ENCODE peak calls at places on chromosomes 1 and 21, in four cellular contexts. X is ovary, I is epithelial cell of esophagus, J is foreskin fibroblast. U is an unnamed sample.

GRCh38 chr1:230326971-230327891 is 98.9 kb downstream of the PGBD5 start:
- DNase-seq in X (peak), I (no peak), J (no peak), U (no peak)

GRCh38 chr1:168467452-168467851 is 76.3 kb downstream of the XCL2 start:
- DNase-seq in I (no peak), X (no peak), J (no peak), U (no peak)

GRCh38 chr1:37171651-37172050 is 137.3 kb upstream of the GRIK3 start:
- DNase-seq in I (no peak), X (no peak), J (no peak), U (no peak)

GRCh38 chr1:26391450-26391849 is 18.9 kb upstream of the ZNF683 start:
- DNase-seq in X (no peak), J (peak), I (peak), U (peak)

GRCh38 chr1:110293601-110294104 is 45.5 kb upstream of the RBM15 start:
- DNase-seq in J (no peak), X (no peak), I (no peak), U (no peak)

GRCh38 chr1:28296401-28297220 is 32.2 kb upstream of the MED18 start:
- DNase-seq in J (no peak), X (peak), I (peak), U (peak)

GRCh38 chr21:19553930-19554615 is 1150.5 kb upstream of the TMPRSS15 start:
- DNase-seq in X (no peak), J (no peak), I (no peak), U (no peak)

GRCh38 chr21:33854604-33855003 is 61.0 kb downstream of the ATP5PO start:
- DNase-seq in J (no peak), X (no peak), I (peak), U (peak)

GRCh38 chr1:55860816-55861519 is 645.8 kb upstream of the USP24 start:
- DNase-seq in I (no peak), X (no peak), J (no peak), U (no peak)

GRCh38 chr1:229109320-229109761 is 161.6 kb upstream of the RAB4A start:
- DNase-seq in I (no peak), J (no peak), X (no peak), U (no peak)

GRCh38 chr1:3352084-3352951 is 102.1 kb upstream of the ARHGEF16 start:
- DNase-seq in X (peak), I (no peak), J (peak), U (no peak)

GRCh38 chr1:44289530-44289929 is 65.5 kb downstream of the ERI3 start:
- DNase-seq in J (no peak), X (no peak), I (no peak), U (no peak)

U was measured in bronchial epithelial cell.